ENCODE peak calls at places on chromosomes 7 and 10, in five cellular contexts. R is heart left ventricle, X is left lung, O is stomach, Y is tibial nerve. L is an unnamed sample. For H3K4me1, the result is how much of the 10 kb centered on the place peaks cover.

GRCh38 chr7:151825711-151826110 is 51.2 kb downstream of the PRKAG2 start:
- DNase-seq in R (no peak), X (peak), O (no peak), Y (no peak), L (no peak)

GRCh38 chr7:16466087-16466472 is 542 bp upstream of the SOSTDC1 start:
- DNase-seq in R (no peak), X (no peak), O (no peak), Y (no peak), L (no peak)

GRCh38 chr7:128447944-128448556 is 7.6 kb upstream of the HILPDA start:
- DNase-seq in R (no peak), X (no peak), O (no peak), Y (no peak), L (no peak)

GRCh38 chr10:97096327-97097153 is 89.2 kb downstream of the SLIT1 start:
- DNase-seq in R (peak), X (no peak), O (no peak), Y (no peak), L (no peak)

GRCh38 chr10:103473261-103473671 is 5.8 kb downstream of the CALHM3 start:
- DNase-seq in R (no peak), X (peak), O (no peak), Y (no peak), L (no peak)

GRCh38 chr7:34787586-34787985 is 129.6 kb downstream of the NPSR1 start:
- DNase-seq in R (no peak), X (no peak), O (no peak), Y (no peak), L (no peak)

GRCh38 chr7:76066716-76067503 is 19.0 kb downstream of the MDH2 start:
- DNase-seq in R (no peak), X (no peak), O (no peak), Y (no peak), L (no peak)

GRCh38 chr7:105691029-105691691 is 109.9 kb upstream of the EFCAB10 start:
- DNase-seq in R (no peak), X (no peak), O (no peak), Y (no peak), L (peak)

GRCh38 chr10:132698761-132699391 is 87.1 kb downstream of the NKX6-2 start:
- DNase-seq in R (peak), X (peak), O (no peak), Y (no peak), L (no peak)

GRCh38 chr10:31650010-31650409 is 278.6 kb downstream of the ARHGAP12 start:
- DNase-seq in R (peak), X (no peak), O (no peak), Y (peak), L (peak)

GRCh38 chr7:74625446-74625845 is 32.1 kb upstream of the GTF2I start:
- DNase-seq in R (no peak), X (no peak), O (no peak), Y (no peak), L (no peak)

GRCh38 chr7:122535086-122535485 is 163.8 kb downstream of the RNF133 start:
- DNase-seq in R (no peak), X (no peak), O (no peak), Y (no peak), L (no peak)

GRCh38 chr7:100753750-100754149 is 20.4 kb downstream of the ZAN start:
- DNase-seq in R (no peak), X (no peak), O (no peak), Y (no peak), L (no peak)

GRCh38 chr10:18610517-18610916 is 40.9 kb downstream of the NSUN6 start:
- DNase-seq in R (no peak), X (no peak), O (no peak), Y (no peak), L (no peak)

GRCh38 chr10:29635711-29636144 is 957 bp upstream of the SVIL start:
- DNase-seq in R (no peak), X (no peak), O (no peak), Y (no peak), L (no peak)

GRCh38 chr7:101650579-101651081 is 21.5 kb upstream of the MYL10 start:
- DNase-seq in R (no peak), X (no peak), O (no peak), Y (no peak), L (no peak)

DNA sequence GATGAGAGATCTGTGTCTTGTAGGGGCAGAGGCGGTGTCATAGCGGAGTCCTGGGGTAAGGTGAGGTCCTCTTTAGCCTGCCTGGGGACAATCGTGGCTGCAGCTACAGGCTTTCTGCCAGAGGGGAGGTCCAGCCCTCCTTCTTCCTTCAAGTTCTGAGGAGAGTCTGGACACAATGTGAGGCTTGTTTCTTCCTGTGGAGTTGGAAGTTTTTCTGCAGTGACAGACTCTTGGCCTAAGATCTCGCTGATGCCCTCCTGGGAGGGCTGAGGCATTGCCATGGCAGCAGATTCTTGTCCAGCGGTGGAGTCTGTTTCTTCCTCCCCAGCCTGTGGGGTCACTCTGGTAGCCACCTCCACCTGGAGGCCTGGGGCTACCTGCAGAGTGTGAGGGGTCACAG is 4.4 kb downstream of the NACAD start:
- DNase-seq in R (no peak), X (no peak), O (no peak), Y (no peak), L (no peak)
- H3K4me1 ChIP-seq in R (under half), X (under half), O (under half), Y (under half), L (under half)

GRCh38 chr7:15323545-15323944 is 238.3 kb downstream of the AGMO start:
- DNase-seq in R (no peak), X (no peak), O (no peak), Y (no peak), L (no peak)
- H3K4me1 ChIP-seq in R (under half), X (under half), O (under half), Y (under half), L (under half)

GRCh38 chr10:5547684-5547933 is 22.8 kb downstream of the CALML3 start:
- DNase-seq in R (peak), X (no peak), O (no peak), Y (no peak), L (no peak)
- H3K4me1 ChIP-seq in R (under half), X (under half), O (half or more), Y (under half), L (under half)

DNA sequence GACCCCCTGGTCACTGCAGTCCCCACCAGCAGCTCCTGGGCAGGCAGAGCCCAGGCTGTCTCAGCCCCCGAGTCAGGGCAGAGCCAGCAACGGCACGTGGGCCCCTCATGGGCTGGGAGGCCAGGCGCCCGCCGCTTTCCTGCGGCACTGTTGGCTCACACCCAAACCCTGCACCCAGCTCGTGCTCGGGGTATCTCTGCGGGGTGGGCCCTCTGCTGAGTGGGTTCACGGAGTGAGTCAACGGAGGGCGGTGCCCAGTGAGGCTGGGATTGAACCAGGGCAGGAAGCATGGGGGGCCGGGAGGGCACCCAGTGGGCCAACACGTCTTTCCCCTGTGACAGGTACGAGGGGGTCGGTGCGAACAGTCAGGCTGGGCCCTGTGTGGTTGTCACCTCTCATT is 28.9 kb downstream of the ADAP1 start:
- DNase-seq in R (peak), X (peak), O (peak), Y (peak), L (peak)
- H3K4me1 ChIP-seq in R (under half), X (half or more), O (under half), Y (under half), L (under half)

DNA sequence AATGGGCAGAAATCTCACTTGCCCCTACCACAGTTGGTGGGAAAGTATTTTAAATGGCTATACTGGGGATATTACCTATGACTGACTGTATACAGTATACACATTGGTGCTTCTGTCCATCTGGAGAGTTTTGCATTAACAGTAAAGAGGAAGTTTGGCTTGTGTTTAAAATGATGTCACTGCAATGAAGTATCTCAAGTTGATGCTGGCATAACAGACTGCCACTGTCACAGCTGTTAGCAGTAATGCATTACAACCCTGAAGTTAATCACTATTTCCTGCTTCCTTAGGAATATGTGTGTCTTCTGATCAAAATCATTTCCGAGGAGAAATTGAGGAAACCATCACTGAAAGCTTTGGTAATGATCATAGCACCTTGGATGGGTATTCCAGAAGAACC is 1.9 kb downstream of the DKK1 start:
- DNase-seq in R (no peak), X (no peak), O (no peak), Y (no peak), L (no peak)
- H3K4me1 ChIP-seq in R (under half), X (under half), O (under half), Y (under half), L (under half)

DNA sequence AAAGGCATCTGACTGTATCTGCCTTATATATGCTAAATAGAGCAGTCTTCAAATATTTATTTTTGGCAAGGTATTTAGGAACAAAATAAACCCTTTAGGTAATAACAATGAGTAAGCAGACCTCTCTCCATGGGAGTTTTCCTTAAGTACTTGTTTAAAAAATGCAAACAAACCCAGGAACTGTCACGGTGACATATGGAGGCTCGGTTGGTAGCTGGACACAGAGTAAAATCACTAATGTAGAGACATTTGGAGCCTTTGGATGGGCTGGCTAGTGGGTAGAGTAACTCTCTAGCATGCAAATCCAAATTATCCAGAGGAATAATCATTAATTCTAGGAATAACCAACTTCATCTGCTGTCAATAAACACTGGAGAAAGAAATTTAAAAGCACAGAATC is 71.6 kb upstream of the LAMB4 start:
- DNase-seq in R (no peak), X (no peak), O (no peak), Y (no peak), L (no peak)
- H3K4me1 ChIP-seq in R (under half), X (under half), O (under half), Y (under half), L (under half)

GRCh38 chr7:103962070-103962469 is 27.4 kb downstream of the RELN start:
- DNase-seq in R (no peak), X (no peak), O (no peak), Y (no peak), L (no peak)

GRCh38 chr7:103964269-103964668 is 25.2 kb downstream of the RELN start:
- DNase-seq in R (no peak), X (no peak), O (no peak), Y (no peak), L (no peak)

GRCh38 chr7:103967401-103967800 is 22.1 kb downstream of the RELN start:
- DNase-seq in R (no peak), X (no peak), O (no peak), Y (no peak), L (no peak)

GRCh38 chr7:103966593-103967277 is 22.7 kb downstream of the RELN start:
- DNase-seq in R (no peak), X (no peak), O (no peak), Y (no peak), L (no peak)
- H3K4me1 ChIP-seq in R (under half), X (under half), O (under half), Y (under half), L (under half)

DNA sequence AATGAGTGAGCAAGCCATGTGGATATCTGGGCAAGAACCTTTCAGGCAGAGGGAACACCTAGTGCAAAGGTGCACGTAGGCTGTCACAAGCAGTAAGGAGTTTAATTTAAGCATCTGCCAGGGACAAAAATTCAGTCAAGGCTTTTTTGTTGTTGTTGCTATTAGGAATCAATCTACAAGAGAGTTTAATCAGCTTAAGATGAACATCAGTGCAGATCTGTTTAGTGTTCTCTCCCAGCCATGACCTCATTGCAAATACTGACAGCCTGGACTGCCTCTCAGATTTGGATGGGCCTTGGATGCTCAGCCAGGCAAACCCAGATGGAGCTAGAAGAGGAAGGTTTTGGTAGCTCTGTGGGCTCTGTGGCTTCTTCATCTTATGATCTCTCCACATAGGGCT is 3.3 kb upstream of the GLCCI1 start:
- DNase-seq in R (no peak), X (no peak), O (no peak), Y (no peak), L (no peak)
- H3K4me1 ChIP-seq in R (under half), X (under half), O (under half), Y (under half), L (under half)

GRCh38 chr7:5690931-5691461 is 90.5 kb downstream of the RNF216 start:
- DNase-seq in R (no peak), X (no peak), O (no peak), Y (no peak), L (no peak)

GRCh38 chr7:5692112-5692844 is 89.2 kb downstream of the RNF216 start:
- DNase-seq in R (peak), X (no peak), O (peak), Y (peak), L (peak)

GRCh38 chr7:5692845-5693278 is 88.6 kb downstream of the RNF216 start:
- DNase-seq in R (no peak), X (no peak), O (no peak), Y (no peak), L (no peak)

GRCh38 chr7:5689716-5690115 is 91.7 kb downstream of the RNF216 start:
- DNase-seq in R (no peak), X (no peak), O (no peak), Y (no peak), L (no peak)

DNA sequence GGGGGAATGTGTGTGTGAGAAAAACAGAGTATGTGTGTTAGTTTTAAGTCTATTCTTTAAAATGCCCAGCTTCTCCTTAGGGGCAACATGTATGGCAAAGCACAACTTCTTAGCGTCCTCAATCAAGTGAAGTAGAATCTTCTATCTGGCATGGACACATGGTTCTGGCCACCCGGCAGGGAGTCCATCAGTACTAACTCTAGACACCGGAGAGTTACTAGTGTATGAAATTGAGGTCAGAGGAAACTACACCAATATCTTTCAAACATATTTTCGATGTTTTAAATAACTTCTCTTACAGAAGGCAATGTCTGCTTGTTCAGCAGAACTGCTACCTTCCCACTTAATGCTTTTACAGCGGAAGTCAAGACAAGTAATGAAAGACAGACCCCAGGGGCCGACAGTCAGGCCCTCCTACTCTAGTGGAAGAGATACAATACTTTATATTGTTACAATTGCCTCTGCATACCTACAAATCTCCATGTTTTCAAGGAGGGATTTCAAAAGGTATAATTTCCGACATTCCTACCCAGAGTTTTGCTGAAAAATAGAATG is 89.8 kb downstream of the RNF216 start:
- DNase-seq in R (no peak), X (no peak), O (no peak), Y (no peak), L (no peak)
- H3K4me1 ChIP-seq in R (half or more), X (half or more), O (half or more), Y (under half), L (under half)

L was measured in Peyer's patch.